ENCODE peak calls at places on chromosomes 7 and 10, in ten cellular contexts. J, Y, A, Q, R, P, V, O, W and E are unnamed samples.

GRCh38 chr7:7793921-7794320 is 75.5 kb upstream of the RPA3 start:
- DNase-seq in A (no peak), J (no peak), Y (peak), O (no peak), R (no peak), W (no peak), P (no peak), V (no peak), Q (no peak), E (peak)

GRCh38 chr10:78314651-78315050 is 281.0 kb downstream of the RPS24 start:
- DNase-seq in J (no peak), Y (no peak), R (no peak), V (no peak), P (no peak), Q (no peak), A (no peak), O (no peak), W (no peak), E (no peak)

GRCh38 chr10:131915484-131915883 is 14.7 kb downstream of the PPP2R2D start:
- DNase-seq in Y (no peak), R (no peak), V (no peak), O (no peak), Q (no peak), J (no peak), A (no peak), P (no peak), W (no peak), E (no peak)

GRCh38 chr7:159115601-159116501 is 28.8 kb downstream of the VIPR2 start:
- DNase-seq in O (no peak), Q (no peak), R (no peak), A (no peak), J (no peak), W (no peak), Y (no peak), P (no peak), V (no peak), E (no peak)

GRCh38 chr10:102401735-102402511 is 6.4 kb downstream of the NFKB2 start:
- DNase-seq in Y (no peak), V (no peak), P (no peak), R (no peak), O (no peak), W (no peak), J (no peak), Q (no peak), A (no peak), E (peak)

GRCh38 chr10:61410353-61410752 is 42.8 kb downstream of the TMEM26 start:
- DNase-seq in Q (no peak), Y (no peak), O (peak), P (no peak), J (no peak), W (no peak), V (no peak), R (no peak), A (no peak), E (no peak)

GRCh38 chr10:28157379-28157778 is 145.5 kb downstream of the MPP7 start:
- DNase-seq in V (no peak), W (no peak), Q (no peak), Y (no peak), R (no peak), A (no peak), J (no peak), O (no peak), P (no peak), E (no peak)

GRCh38 chr7:30093351-30094019 is 41.3 kb upstream of the MTURN start:
- DNase-seq in J (no peak), R (no peak), V (no peak), A (no peak), Y (peak), Q (peak), O (no peak), P (peak), W (no peak), E (no peak)

GRCh38 chr10:126013489-126014281 is 117.3 kb downstream of the FANK1 start:
- DNase-seq in J (peak), Y (peak), V (no peak), R (no peak), Q (peak), W (no peak), A (peak), P (no peak), O (no peak), E (peak)

GRCh38 chr7:18703743-18704142 is 208.2 kb downstream of the HDAC9 start:
- DNase-seq in J (no peak), R (no peak), A (no peak), Y (no peak), W (no peak), V (no peak), P (no peak), Q (no peak), O (no peak), E (no peak)

GRCh38 chr7:94848531-94848930 is 58.9 kb upstream of the PPP1R9A start:
- DNase-seq in A (no peak), Y (no peak), W (no peak), P (no peak), O (no peak), V (no peak), R (no peak), J (no peak), Q (no peak), E (no peak)

GRCh38 chr10:119350529-119351001 is 143.2 kb downstream of the GRK5 start:
- DNase-seq in P (peak), V (no peak), A (no peak), Y (peak), Q (peak), O (peak), R (no peak), W (no peak), J (no peak), E (peak)

GRCh38 chr7:37081436-37081835 is 357.1 kb upstream of the AOAH start:
- DNase-seq in Q (no peak), J (no peak), W (no peak), A (no peak), Y (no peak), V (no peak), O (peak), R (no peak), P (peak), E (no peak)

GRCh38 chr10:103295391-103296044 is 18.6 kb downstream of the INA start:
- DNase-seq in R (no peak), V (no peak), P (no peak), J (no peak), W (no peak), O (no peak), Y (peak), Q (peak), A (no peak), E (peak)

GRCh38 chr10:22022257-22023051 is 18.9 kb upstream of the DNAJC1 start:
- DNase-seq in R (no peak), V (no peak), J (no peak), O (no peak), Y (no peak), W (no peak), P (peak), Q (no peak), A (no peak), E (no peak)

GRCh38 chr10:130358981-130359650 is 222.9 kb downstream of the GLRX3 start:
- DNase-seq in Q (no peak), Y (no peak), W (no peak), J (no peak), A (no peak), V (no peak), P (no peak), R (no peak), O (no peak), E (no peak)

GRCh38 chr7:92717982-92718716 is 118.2 kb downstream of the CDK6 start:
- DNase-seq in V (peak), Q (peak), Y (peak), R (peak), A (peak), P (peak), O (peak), W (peak), J (no peak), E (no peak)